ENCODE peak calls at places on chromosomes 2 and 18, in six cellular contexts. B is heart left ventricle; A is coronary artery; W is cardiac fibroblast; Q is CD8-positive, alpha-beta T cell; Y is ovary. V is an unnamed sample.

GRCh38 chr2:54772110-54772509 is 48.6 kb downstream of the EML6 start:
- DNase-seq in B (no peak), W (peak), Q (no peak), A (no peak), Y (no peak), V (no peak)

GRCh38 chr18:46333371-46334199 is 229.4 kb downstream of the HAUS1 start:
- DNase-seq in W (peak), A (no peak), Y (no peak), B (peak), Q (no peak), V (peak)

GRCh38 chr18:63676526-63676925 is 14.8 kb upstream of the SERPINB3 start:
- DNase-seq in A (no peak), B (no peak), W (no peak), Y (no peak), Q (no peak), V (no peak)

GRCh38 chr2:98944786-98945185 is 8.8 kb upstream of the CRACDL start:
- DNase-seq in Y (no peak), A (no peak), W (peak), Q (no peak), B (no peak), V (no peak)

GRCh38 chr2:138490673-138491494 is 10.7 kb upstream of the SPOPL start:
- DNase-seq in W (no peak), A (no peak), Q (no peak), Y (no peak), B (no peak), V (no peak)

GRCh38 chr18:73987247-73987980 is 160.2 kb downstream of the FBXO15 start:
- DNase-seq in Q (no peak), W (peak), B (no peak), Y (no peak), A (no peak), V (no peak)

GRCh38 chr2:50720695-50721314 is 311.1 kb downstream of the NRXN1 start:
- DNase-seq in B (no peak), Q (no peak), W (no peak), A (no peak), Y (no peak), V (no peak)

GRCh38 chr18:6729247-6730091 is at the start of gene ARHGAP28:
- DNase-seq in Q (no peak), W (peak), Y (peak), B (peak), A (no peak), V (peak)

GRCh38 chr2:104378853-104379374 is 475.0 kb upstream of the POU3F3 start:
- DNase-seq in W (no peak), A (no peak), Q (no peak), B (no peak), Y (no peak), V (no peak)

GRCh38 chr18:31609886-31610646 is 18.4 kb downstream of the TTR start:
- DNase-seq in A (no peak), B (no peak), Q (no peak), W (no peak), Y (no peak), V (no peak)

GRCh38 chr2:230170532-230170931 is 49.3 kb downstream of the SP110 start:
- DNase-seq in W (peak), Q (no peak), A (no peak), B (peak), Y (no peak), V (no peak)

GRCh38 chr2:230174466-230174865 is 45.3 kb downstream of the SP110 start:
- DNase-seq in W (no peak), B (no peak), Q (no peak), Y (no peak), A (no peak), V (no peak)

GRCh38 chr2:230172852-230173251 is 46.9 kb downstream of the SP110 start:
- DNase-seq in B (no peak), W (no peak), Q (no peak), Y (no peak), A (no peak), V (no peak)

GRCh38 chr2:230176996-230177395 is 42.8 kb downstream of the SP110 start:
- DNase-seq in B (no peak), W (no peak), Y (no peak), Q (no peak), A (no peak), V (no peak)

GRCh38 chr2:230172156-230172555 is 47.6 kb downstream of the SP110 start:
- DNase-seq in B (no peak), Q (no peak), W (no peak), A (no peak), Y (no peak), V (no peak)
- H3K4me3 ChIP-seq in B (no peak), Q (no peak), W (no peak), A (no peak), Y (no peak), V (no peak)

DNA sequence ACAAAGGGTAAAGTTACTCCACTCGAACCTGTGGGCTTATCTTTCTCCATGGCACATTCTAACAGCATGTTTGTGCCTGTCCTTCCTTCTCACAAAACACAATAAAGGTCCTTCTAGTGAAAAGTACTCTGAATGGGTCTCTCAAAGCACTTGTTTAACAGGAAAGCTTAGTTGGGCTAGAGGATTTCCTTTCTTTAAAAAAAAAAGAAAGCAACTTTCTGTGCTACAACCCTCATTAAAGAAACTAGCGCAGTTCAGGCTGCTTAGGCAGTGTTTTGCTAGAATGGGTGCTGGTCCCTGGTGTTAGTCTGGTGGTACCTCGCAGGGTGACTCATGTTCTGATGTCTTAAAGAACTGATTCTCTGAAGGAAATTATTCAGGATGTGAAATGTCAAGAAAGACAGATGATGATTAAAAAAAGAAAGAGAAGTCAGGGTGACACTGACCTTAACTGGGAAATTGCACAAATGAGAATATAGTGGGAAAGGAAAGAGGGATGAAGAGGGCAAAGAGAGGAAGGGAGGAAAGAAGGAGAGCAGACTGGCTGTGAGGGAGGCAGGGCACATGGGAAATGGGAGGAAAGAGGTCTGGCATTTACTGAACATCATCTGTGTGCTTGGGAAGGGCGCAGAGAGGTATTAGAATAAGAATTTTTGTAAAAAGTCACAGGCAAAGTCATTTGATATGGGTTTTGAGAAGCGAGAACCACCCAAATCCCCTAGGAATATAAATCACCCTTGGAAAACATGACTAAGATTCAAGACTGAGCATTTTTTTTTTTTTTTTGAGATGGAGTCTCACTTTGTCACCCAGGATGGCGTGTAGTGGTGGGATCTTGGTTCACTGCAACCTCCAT is 74.9 kb downstream of the ATP8B1 start:
- DNase-seq in A (no peak), B (no peak), Y (no peak), Q (no peak), W (peak), V (no peak)
- H3K4me3 ChIP-seq in A (no peak), B (no peak), Y (no peak), Q (no peak), W (no peak), V (no peak)

DNA sequence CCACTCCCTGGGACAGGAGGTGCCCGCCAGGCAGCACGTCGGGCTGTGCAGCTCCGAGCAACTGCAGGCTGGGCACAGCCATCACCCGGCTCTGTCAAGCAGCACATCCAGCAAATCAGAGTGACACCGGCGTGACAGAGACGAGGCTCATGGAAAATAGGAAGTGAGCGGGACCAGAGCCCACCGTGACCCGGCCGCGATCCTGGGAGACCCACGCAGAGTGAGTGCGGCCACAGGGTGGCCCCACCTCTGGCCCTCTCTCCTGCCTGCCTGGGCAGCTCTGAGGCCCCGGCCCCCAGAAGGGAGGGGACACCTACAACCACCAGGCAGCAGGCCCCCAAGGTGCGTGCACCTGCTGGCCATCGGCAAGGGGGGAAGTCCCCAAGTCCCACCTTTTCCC is 123.2 kb downstream of the ZNF516 start:
- DNase-seq in B (no peak), A (no peak), Y (no peak), Q (no peak), W (no peak), V (no peak)
- H3K4me3 ChIP-seq in B (no peak), A (no peak), Y (no peak), Q (no peak), W (no peak), V (no peak)

DNA sequence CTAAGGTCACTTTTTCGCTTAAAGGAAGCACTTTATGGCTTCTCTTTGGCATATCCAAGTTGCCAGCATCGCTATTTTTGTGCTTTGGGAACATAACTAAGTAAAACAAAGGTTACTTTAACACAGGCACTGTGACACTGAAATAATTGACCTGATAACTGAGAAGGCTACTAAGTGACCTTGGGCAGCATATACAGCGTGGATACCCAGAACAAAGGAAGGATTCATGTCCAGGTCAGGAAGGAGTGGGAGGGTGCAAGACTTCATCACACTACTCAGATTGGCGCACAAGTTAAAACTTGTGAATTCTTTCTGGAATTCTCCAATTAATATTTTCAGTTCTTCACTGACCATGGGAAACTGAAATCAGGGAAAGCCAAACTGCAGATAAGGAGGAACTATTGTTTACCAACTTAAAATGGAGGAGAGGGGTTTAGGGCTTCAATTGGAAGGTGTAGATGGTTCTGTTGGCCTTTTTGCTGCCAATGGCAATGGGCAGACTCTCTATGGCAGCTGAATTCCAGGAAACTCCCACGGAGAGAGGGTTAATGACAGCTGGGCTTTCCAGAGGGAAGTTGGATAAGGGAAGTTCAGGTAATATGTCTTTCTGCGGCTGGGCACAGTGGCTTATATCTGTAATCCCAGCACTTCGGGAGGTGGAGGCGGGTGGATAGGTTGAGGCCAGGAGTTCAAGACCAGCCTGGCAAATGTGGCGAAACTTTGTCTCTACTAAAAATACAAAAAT is 45.3 kb downstream of the COMMD1 start:
- DNase-seq in W (no peak), A (no peak), Y (no peak), B (no peak), Q (no peak), V (no peak)
- H3K4me3 ChIP-seq in W (no peak), A (no peak), Y (no peak), B (no peak), Q (no peak), V (no peak)